ENCODE peak calls at places on chromosomes 4 and X, in six cellular contexts. Z is HepG2, N is MM.1S, B is PC-3, D is K562, X is neural progenitor cell. J is an unnamed sample.

GRCh38 chr4:76198411-76199237 is 15.0 kb downstream of the SCARB2 start:
- DNase-seq in Z (no peak), B (peak), D (peak), X (peak), N (peak), J (no peak)

GRCh38 chr4:120694973-120695372 is 227.6 kb downstream of the PRDM5 start:
- DNase-seq in N (no peak), Z (no peak), X (no peak), B (peak), D (no peak), J (no peak)

GRCh38 chr4:126144838-126145237 is 830.1 kb downstream of the FAT4 start:
- DNase-seq in X (no peak), B (no peak), D (no peak), N (no peak), Z (no peak), J (no peak)

GRCh38 chrX:101958139-101958538 is 26.3 kb upstream of the ZMAT1 start:
- DNase-seq in N (no peak), D (no peak), Z (no peak), B (no peak), X (no peak), J (no peak)

GRCh38 chr4:176444741-176445140 is 125.0 kb downstream of the SPCS3 start:
- DNase-seq in D (no peak), N (no peak), X (no peak), Z (no peak), B (peak), J (no peak)

GRCh38 chrX:53476371-53476770 is 42.2 kb upstream of the HSD17B10 start:
- DNase-seq in X (no peak), D (no peak), N (no peak), B (no peak), Z (no peak), J (no peak)

GRCh38 chrX:44770111-44770510 is 73.7 kb upstream of the DUSP21 start:
- DNase-seq in D (no peak), Z (no peak), B (no peak), N (no peak), X (no peak), J (no peak)

GRCh38 chrX:130704053-130705038 is 198.7 kb downstream of the ENOX2 start:
- DNase-seq in D (peak), B (peak), N (no peak), X (no peak), Z (peak), J (no peak)

GRCh38 chrX:108270280-108270679 is 167.9 kb downstream of the COL4A6 start:
- DNase-seq in Z (no peak), B (no peak), D (no peak), X (no peak), N (no peak), J (no peak)

GRCh38 chr4:89254847-89255246 is 52.8 kb downstream of the GPRIN3 start:
- DNase-seq in X (peak), B (peak), D (peak), Z (peak), N (peak), J (no peak)

GRCh38 chr4:116223059-116223732 is 862.2 kb downstream of the TRAM1L1 start:
- DNase-seq in D (no peak), X (no peak), B (no peak), Z (no peak), N (no peak), J (no peak)

GRCh38 chrX:19334945-19335626 is 8.6 kb upstream of the PDHA1 start:
- DNase-seq in X (peak), B (peak), Z (peak), N (peak), D (peak), J (peak)

GRCh38 chrX:70174754-70175153 is 2.5 kb upstream of the DGAT2L6 start:
- DNase-seq in B (peak), D (no peak), X (no peak), Z (no peak), N (no peak), J (no peak)

GRCh38 chrX:12032082-12032481 is 106.2 kb upstream of the FRMPD4 start:
- DNase-seq in B (no peak), X (no peak), Z (no peak), N (no peak), D (no peak), J (no peak)

GRCh38 chr4:10524196-10524833 is 67.1 kb upstream of the ZNF518B start:
- DNase-seq in N (no peak), B (no peak), D (no peak), Z (no peak), X (no peak), J (no peak)

GRCh38 chr4:6762244-6762615 is 20.3 kb upstream of the KIAA0232 start:
- DNase-seq in Z (no peak), X (no peak), N (no peak), D (no peak), B (no peak), J (no peak)
- H3K27ac ChIP-seq in Z (no peak), X (no peak), N (no peak), D (no peak), B (no peak), J (no peak)

GRCh38 chrX:25004485-25005032 is 11.2 kb downstream of the ARX start:
- DNase-seq in Z (no peak), B (no peak), X (peak), D (no peak), N (no peak), J (no peak)

GRCh38 chrX:25004040-25004439 is 11.7 kb downstream of the ARX start:
- DNase-seq in N (no peak), X (peak), Z (no peak), D (no peak), B (no peak), J (no peak)

GRCh38 chrX:25006586-25007058 is 9.1 kb downstream of the ARX start:
- DNase-seq in D (no peak), B (no peak), X (peak), N (no peak), Z (no peak), J (no peak)

GRCh38 chrX:25005034-25005381 is 10.8 kb downstream of the ARX start:
- DNase-seq in X (no peak), D (no peak), B (no peak), Z (no peak), N (no peak), J (no peak)

DNA sequence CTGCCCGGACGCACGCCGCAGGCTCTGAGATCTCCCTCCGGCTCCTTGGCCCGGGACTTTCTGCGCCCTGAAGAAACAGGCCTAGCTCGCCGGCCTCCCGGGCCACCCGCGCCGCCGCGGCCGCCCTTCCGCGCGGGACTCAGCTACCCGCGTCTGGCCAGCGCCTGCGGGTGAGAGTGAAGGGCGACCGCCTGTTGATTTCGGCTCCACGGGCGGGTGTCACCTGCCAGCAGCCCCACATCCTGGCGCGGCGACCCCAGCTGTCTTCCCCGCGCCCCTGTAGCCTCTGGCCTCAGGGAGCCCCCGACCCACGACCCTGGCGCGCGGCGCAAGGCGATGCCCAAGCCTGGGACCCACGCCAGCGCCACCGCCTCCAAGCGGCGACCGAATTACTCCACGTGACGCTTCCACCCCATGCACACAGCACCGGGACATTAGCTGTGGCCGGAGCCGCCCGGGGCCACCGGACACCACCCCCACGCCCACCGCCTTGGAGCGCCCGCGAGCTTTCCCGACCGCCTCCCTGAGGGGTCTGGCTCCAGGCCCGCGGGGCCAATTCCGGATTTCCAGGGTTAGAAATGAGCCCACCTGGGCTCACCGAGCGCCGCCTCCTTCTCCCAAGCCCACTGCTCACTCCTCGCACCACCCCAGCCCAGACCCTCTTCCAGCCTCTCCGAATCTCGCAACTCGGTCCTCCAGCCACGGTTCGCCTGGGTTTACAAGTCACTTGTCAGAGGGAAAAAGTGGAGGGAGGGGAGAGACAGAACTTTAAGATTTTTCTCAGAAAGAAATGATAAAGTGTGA is 10.2 kb downstream of the ARX start:
- DNase-seq in N (no peak), X (peak), Z (no peak), B (no peak), D (no peak), J (no peak)
- TF ChIP-seq EZH2 in N (no peak), X (peak), Z (no peak), B (no peak), D (no peak), J (no peak)

GRCh38 chr4:15469402-15470148 is at the start of gene CC2D2A:
- DNase-seq in N (no peak), B (peak), Z (no peak), X (peak), D (no peak), J (no peak)

GRCh38 chr4:15466596-15466995 is 3.1 kb upstream of the CC2D2A start:
- DNase-seq in B (no peak), Z (no peak), N (no peak), D (no peak), X (no peak), J (no peak)

GRCh38 chr4:15470149-15470520 is 453 bp downstream of the CC2D2A start:
- DNase-seq in N (no peak), X (no peak), D (no peak), B (no peak), Z (no peak), J (no peak)
- H3K9ac ChIP-seq in N (no peak), X (no peak), D (no peak), B (no peak), Z (no peak), J (no peak)

GRCh38 chr4:128513664-128514484 is 226.3 kb upstream of the PGRMC2 start:
- DNase-seq in D (no peak), N (peak), X (no peak), B (no peak), Z (no peak), J (no peak)

GRCh38 chr4:128517739-128518510 is 230.3 kb upstream of the PGRMC2 start:
- DNase-seq in Z (peak), B (peak), D (peak), X (peak), N (peak), J (no peak)

GRCh38 chr4:128519163-128519810 is 231.7 kb upstream of the PGRMC2 start:
- DNase-seq in B (no peak), D (no peak), N (no peak), Z (no peak), X (no peak), J (no peak)

GRCh38 chr4:128516568-128516967 is 229.0 kb upstream of the PGRMC2 start:
- DNase-seq in N (peak), Z (no peak), D (no peak), X (no peak), B (no peak), J (no peak)

GRCh38 chr4:128517096-128517738 is 229.6 kb upstream of the PGRMC2 start:
- DNase-seq in Z (no peak), N (no peak), D (peak), X (no peak), B (no peak), J (no peak)
- H3K27ac ChIP-seq in Z (no peak), N (no peak), D (peak), X (no peak), B (peak), J (peak)

DNA sequence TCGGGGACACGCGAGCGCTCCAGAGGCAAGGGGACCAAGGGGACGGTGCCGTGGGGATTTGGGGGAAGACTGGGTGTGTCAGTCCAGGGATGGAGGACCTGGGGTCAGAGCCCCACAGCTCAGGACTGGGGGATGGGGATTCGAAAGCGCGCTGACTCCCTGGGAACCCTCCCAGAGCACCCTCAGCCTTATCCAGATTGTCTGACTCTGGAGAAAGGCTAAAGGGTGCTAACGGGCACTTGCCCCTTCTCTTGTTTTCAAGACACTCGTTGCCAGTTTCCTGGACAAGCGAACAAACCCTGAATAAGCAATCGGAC is 1.1 kb downstream of the DOCK11 start:
- DNase-seq in D (peak), X (peak), N (no peak), B (no peak), Z (no peak), J (no peak)
- TF ChIP-seq EZH2 in D (no peak), X (no peak), N (no peak), B (no peak), Z (no peak), J (no peak)